ENCODE peak calls at places on chromosomes 5 and 9, in eight cellular contexts. One of them, this sample, is unnamed.

GRCh38 chr9:4097991-4098390 is 201.9 kb downstream of the GLIS3 start:
- DNase-seq in T-helper 1 cell: no peak
- DNase-seq in ascending aorta: no peak
- DNase-seq in NCI-H1417: no peak
- DNase-seq in HEK293T: no peak
- DNase-seq in fibroblast of gingiva: peak
- DNase-seq in stimulated activated CD4-positive, alpha-beta T cell treated with anti-CD3 and anti-CD28 coated beads, Interleukin-1b, Interleukin-23, amount 100 ng/mL, for 4 hours: no peak
- DNase-seq in epithelial cell of prostate: no peak
- DNase-seq in this sample: no peak

GRCh38 chr5:174464504-174465165 is 259.7 kb upstream of the MSX2 start:
- DNase-seq in T-helper 1 cell: no peak
- DNase-seq in ascending aorta: no peak
- DNase-seq in NCI-H1417: no peak
- DNase-seq in HEK293T: no peak
- DNase-seq in fibroblast of gingiva: no peak
- DNase-seq in stimulated activated CD4-positive, alpha-beta T cell treated with anti-CD3 and anti-CD28 coated beads, Interleukin-1b, Interleukin-23, amount 100 ng/mL, for 4 hours: no peak
- DNase-seq in epithelial cell of prostate: no peak
- DNase-seq in this sample: no peak

GRCh38 chr5:1899201-1899600 is 16.5 kb upstream of the IRX4 start:
- DNase-seq in T-helper 1 cell: no peak
- DNase-seq in ascending aorta: no peak
- DNase-seq in NCI-H1417: no peak
- DNase-seq in HEK293T: no peak
- DNase-seq in fibroblast of gingiva: no peak
- DNase-seq in stimulated activated CD4-positive, alpha-beta T cell treated with anti-CD3 and anti-CD28 coated beads, Interleukin-1b, Interleukin-23, amount 100 ng/mL, for 4 hours: no peak
- DNase-seq in epithelial cell of prostate: no peak
- DNase-seq in this sample: no peak

GRCh38 chr5:45411971-45412612 is 284.1 kb downstream of the HCN1 start:
- DNase-seq in T-helper 1 cell: no peak
- DNase-seq in ascending aorta: no peak
- DNase-seq in NCI-H1417: no peak
- DNase-seq in HEK293T: no peak
- DNase-seq in fibroblast of gingiva: no peak
- DNase-seq in stimulated activated CD4-positive, alpha-beta T cell treated with anti-CD3 and anti-CD28 coated beads, Interleukin-1b, Interleukin-23, amount 100 ng/mL, for 4 hours: no peak
- DNase-seq in epithelial cell of prostate: no peak
- DNase-seq in this sample: no peak

GRCh38 chr5:180918380-180918779 is 19.4 kb downstream of the BTNL8 start:
- DNase-seq in T-helper 1 cell: no peak
- DNase-seq in ascending aorta: no peak
- DNase-seq in NCI-H1417: no peak
- DNase-seq in HEK293T: no peak
- DNase-seq in fibroblast of gingiva: no peak
- DNase-seq in stimulated activated CD4-positive, alpha-beta T cell treated with anti-CD3 and anti-CD28 coated beads, Interleukin-1b, Interleukin-23, amount 100 ng/mL, for 4 hours: no peak
- DNase-seq in epithelial cell of prostate: no peak
- DNase-seq in this sample: no peak

GRCh38 chr5:136221340-136221739 is 28.4 kb upstream of the SMIM32 start:
- DNase-seq in T-helper 1 cell: no peak
- DNase-seq in ascending aorta: no peak
- DNase-seq in NCI-H1417: no peak
- DNase-seq in HEK293T: no peak
- DNase-seq in fibroblast of gingiva: no peak
- DNase-seq in stimulated activated CD4-positive, alpha-beta T cell treated with anti-CD3 and anti-CD28 coated beads, Interleukin-1b, Interleukin-23, amount 100 ng/mL, for 4 hours: no peak
- DNase-seq in epithelial cell of prostate: no peak
- DNase-seq in this sample: no peak

GRCh38 chr9:82367016-82367415 is 378.4 kb downstream of the SPATA31D1 start:
- DNase-seq in T-helper 1 cell: no peak
- DNase-seq in ascending aorta: no peak
- DNase-seq in NCI-H1417: no peak
- DNase-seq in HEK293T: no peak
- DNase-seq in fibroblast of gingiva: no peak
- DNase-seq in stimulated activated CD4-positive, alpha-beta T cell treated with anti-CD3 and anti-CD28 coated beads, Interleukin-1b, Interleukin-23, amount 100 ng/mL, for 4 hours: no peak
- DNase-seq in epithelial cell of prostate: no peak
- DNase-seq in this sample: no peak

GRCh38 chr9:118034701-118035100 is 330.5 kb downstream of the TLR4 start:
- DNase-seq in T-helper 1 cell: no peak
- DNase-seq in ascending aorta: no peak
- DNase-seq in NCI-H1417: no peak
- DNase-seq in HEK293T: no peak
- DNase-seq in fibroblast of gingiva: no peak
- DNase-seq in stimulated activated CD4-positive, alpha-beta T cell treated with anti-CD3 and anti-CD28 coated beads, Interleukin-1b, Interleukin-23, amount 100 ng/mL, for 4 hours: no peak
- DNase-seq in epithelial cell of prostate: no peak
- DNase-seq in this sample: no peak

GRCh38 chr9:97411440-97411788 is 482 bp upstream of the TDRD7 start:
- DNase-seq in T-helper 1 cell: no peak
- DNase-seq in ascending aorta: no peak
- DNase-seq in NCI-H1417: no peak
- DNase-seq in HEK293T: no peak
- DNase-seq in fibroblast of gingiva: no peak
- DNase-seq in stimulated activated CD4-positive, alpha-beta T cell treated with anti-CD3 and anti-CD28 coated beads, Interleukin-1b, Interleukin-23, amount 100 ng/mL, for 4 hours: no peak
- DNase-seq in epithelial cell of prostate: no peak
- DNase-seq in this sample: no peak

GRCh38 chr9:108680946-108681345 is 174.8 kb downstream of the ACTL7B start:
- DNase-seq in T-helper 1 cell: no peak
- DNase-seq in ascending aorta: no peak
- DNase-seq in NCI-H1417: no peak
- DNase-seq in HEK293T: no peak
- DNase-seq in fibroblast of gingiva: no peak
- DNase-seq in stimulated activated CD4-positive, alpha-beta T cell treated with anti-CD3 and anti-CD28 coated beads, Interleukin-1b, Interleukin-23, amount 100 ng/mL, for 4 hours: no peak
- DNase-seq in epithelial cell of prostate: no peak
- DNase-seq in this sample: no peak

GRCh38 chr5:73494716-73495115 is 3.5 kb upstream of the BTF3 start:
- DNase-seq in T-helper 1 cell: no peak
- DNase-seq in ascending aorta: no peak
- DNase-seq in NCI-H1417: no peak
- DNase-seq in HEK293T: no peak
- DNase-seq in fibroblast of gingiva: no peak
- DNase-seq in stimulated activated CD4-positive, alpha-beta T cell treated with anti-CD3 and anti-CD28 coated beads, Interleukin-1b, Interleukin-23, amount 100 ng/mL, for 4 hours: no peak
- DNase-seq in epithelial cell of prostate: no peak
- DNase-seq in this sample: no peak

GRCh38 chr9:68619056-68619455 is 78.4 kb upstream of the TMEM252 start:
- DNase-seq in T-helper 1 cell: no peak
- DNase-seq in ascending aorta: no peak
- DNase-seq in NCI-H1417: no peak
- DNase-seq in HEK293T: no peak
- DNase-seq in fibroblast of gingiva: no peak
- DNase-seq in stimulated activated CD4-positive, alpha-beta T cell treated with anti-CD3 and anti-CD28 coated beads, Interleukin-1b, Interleukin-23, amount 100 ng/mL, for 4 hours: no peak
- DNase-seq in epithelial cell of prostate: no peak
- DNase-seq in this sample: no peak